ENCODE peak calls at places on chromosomes 12 and 14, in seven cellular contexts. H, Q, I, R, O, T and A are unnamed samples.

GRCh38 chr14:102516531-102517411 is 7.2 kb upstream of the ANKRD9 start:
- DNase-seq in H (no peak), Q (no peak), I (peak), T (peak), R (peak), O (peak), A (peak)

GRCh38 chr14:35696575-35696974 is 112.5 kb downstream of the RALGAPA1 start:
- DNase-seq in O (no peak), Q (no peak), T (peak), R (no peak), I (no peak), H (no peak), A (no peak)

GRCh38 chr12:76586764-76587395 is 27.3 kb upstream of the OSBPL8 start:
- DNase-seq in Q (no peak), H (peak), T (peak), O (no peak), R (no peak), I (no peak), A (no peak)

GRCh38 chr12:30719060-30719459 is 23.4 kb upstream of the IPO8 start:
- DNase-seq in R (no peak), H (no peak), Q (no peak), O (no peak), T (no peak), I (no peak), A (no peak)

GRCh38 chr12:57735952-57736742 is 2.4 kb downstream of the AGAP2 start:
- DNase-seq in Q (no peak), I (peak), H (peak), T (no peak), O (no peak), R (no peak), A (no peak)

GRCh38 chr14:61479746-61480502 is 158.5 kb downstream of the PRKCH start:
- DNase-seq in O (no peak), T (peak), R (no peak), I (no peak), H (no peak), Q (no peak), A (no peak)

GRCh38 chr12:124758266-124759200 is 105.1 kb downstream of the SCARB1 start:
- DNase-seq in H (no peak), O (no peak), R (no peak), T (no peak), I (no peak), Q (no peak), A (no peak)

GRCh38 chr14:104102282-104102914 is 16.9 kb downstream of the ASPG start:
- DNase-seq in O (peak), Q (no peak), T (no peak), I (peak), H (no peak), R (no peak), A (no peak)

GRCh38 chr14:92950773-92951172 is 27.8 kb downstream of the CHGA start:
- DNase-seq in H (no peak), T (no peak), R (no peak), Q (no peak), I (no peak), O (no peak), A (no peak)

GRCh38 chr12:46442239-46442638 is 69.7 kb upstream of the SLC38A2 start:
- DNase-seq in T (no peak), H (no peak), R (no peak), I (no peak), O (no peak), Q (no peak), A (no peak)

GRCh38 chr12:109875572-109876131 is 4.7 kb downstream of the GLTP start:
- DNase-seq in O (no peak), Q (no peak), H (no peak), T (no peak), R (no peak), I (peak), A (no peak)

GRCh38 chr14:27995688-27996087 is 770.9 kb upstream of the FOXG1 start:
- DNase-seq in Q (no peak), O (no peak), R (no peak), H (no peak), T (no peak), I (no peak), A (no peak)

GRCh38 chr12:25051583-25052190 is 102.8 kb upstream of the BCAT1 start:
- DNase-seq in O (no peak), R (no peak), Q (no peak), T (peak), H (no peak), I (no peak), A (no peak)

GRCh38 chr14:61188196-61188595 is 92.9 kb downstream of the TMEM30B start:
- DNase-seq in R (no peak), Q (no peak), I (no peak), T (no peak), O (peak), H (peak), A (no peak)

GRCh38 chr14:24695265-24696241 is 61.6 kb upstream of the GZMB start:
- DNase-seq in R (no peak), O (no peak), T (peak), H (no peak), I (no peak), Q (no peak), A (no peak)

GRCh38 chr12:6180300-6181051 is 19.7 kb upstream of the CD9 start:
- DNase-seq in T (no peak), O (peak), I (peak), H (peak), R (peak), Q (no peak), A (no peak)

GRCh38 chr14:65170768-65171251 is 68.5 kb upstream of the MAX start:
- DNase-seq in H (no peak), Q (peak), O (no peak), R (no peak), T (peak), I (no peak), A (no peak)

GRCh38 chr12:57632369-57632897 is 568 bp downstream of the B4GALNT1 start:
- DNase-seq in R (no peak), T (no peak), H (no peak), I (no peak), Q (no peak), O (peak), A (peak)

GRCh38 chr14:81418057-81418790 is 18.1 kb upstream of the STON2 start:
- DNase-seq in I (no peak), T (no peak), H (no peak), R (no peak), Q (no peak), O (no peak), A (no peak)

GRCh38 chr14:81429028-81429427 is 28.9 kb upstream of the STON2 start:
- DNase-seq in I (no peak), T (no peak), Q (no peak), R (no peak), H (no peak), O (no peak), A (no peak)

GRCh38 chr14:81427348-81428058 is 27.4 kb upstream of the STON2 start:
- DNase-seq in I (no peak), O (peak), T (no peak), H (no peak), Q (no peak), R (no peak), A (no peak)

GRCh38 chr14:81423504-81423903 is 23.4 kb upstream of the STON2 start:
- DNase-seq in O (peak), T (no peak), Q (no peak), I (no peak), H (peak), R (no peak), A (no peak)
- TF ChIP-seq CTCF in O (no peak), T (no peak), Q (no peak), I (no peak), H (no peak), R (no peak), A (no peak)

GRCh38 chr14:59631237-59631636 is 54.6 kb upstream of the CCDC175 start:
- DNase-seq in T (peak), O (no peak), H (no peak), Q (no peak), I (no peak), R (no peak), A (no peak)
- TF ChIP-seq CTCF in T (peak), O (no peak), H (no peak), Q (peak), I (no peak), R (peak), A (peak)

DNA sequence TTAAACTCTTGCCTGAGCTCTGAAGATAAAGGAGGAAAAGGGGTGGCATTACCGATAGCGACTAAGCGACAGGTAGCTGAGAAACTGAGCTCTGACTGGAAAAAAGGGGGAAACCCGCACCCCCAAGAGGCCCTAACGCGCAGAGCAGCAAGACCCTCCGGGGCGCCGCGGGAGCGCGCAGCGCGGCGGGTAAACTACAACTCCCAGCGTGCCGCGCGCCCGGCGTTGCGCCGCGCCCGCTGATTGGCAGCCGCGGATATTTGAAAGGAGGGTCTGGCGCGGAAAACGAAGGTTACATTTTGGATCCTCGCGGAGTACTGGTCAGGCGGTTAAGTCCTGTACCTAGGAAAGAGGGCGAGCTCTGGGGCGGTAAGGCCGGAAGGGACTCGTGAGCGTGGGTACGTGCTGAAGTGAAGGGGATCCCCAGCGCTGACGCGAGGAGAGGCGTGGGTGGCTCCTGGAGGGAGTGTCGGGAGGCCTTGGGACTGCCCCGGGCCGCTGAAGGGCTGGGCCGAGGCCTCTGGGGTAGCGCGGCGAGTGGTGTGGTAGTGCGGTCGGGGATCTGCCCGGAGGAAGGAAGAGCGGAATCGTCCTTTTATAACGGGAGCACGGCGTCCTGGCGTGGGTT is at the start of gene ESPL1:
- DNase-seq in H (peak), O (peak), I (peak), R (peak), T (peak), Q (no peak), A (peak)
- TF ChIP-seq CTCF in H (no peak), O (no peak), I (peak), R (peak), T (peak), Q (peak), A (peak)

DNA sequence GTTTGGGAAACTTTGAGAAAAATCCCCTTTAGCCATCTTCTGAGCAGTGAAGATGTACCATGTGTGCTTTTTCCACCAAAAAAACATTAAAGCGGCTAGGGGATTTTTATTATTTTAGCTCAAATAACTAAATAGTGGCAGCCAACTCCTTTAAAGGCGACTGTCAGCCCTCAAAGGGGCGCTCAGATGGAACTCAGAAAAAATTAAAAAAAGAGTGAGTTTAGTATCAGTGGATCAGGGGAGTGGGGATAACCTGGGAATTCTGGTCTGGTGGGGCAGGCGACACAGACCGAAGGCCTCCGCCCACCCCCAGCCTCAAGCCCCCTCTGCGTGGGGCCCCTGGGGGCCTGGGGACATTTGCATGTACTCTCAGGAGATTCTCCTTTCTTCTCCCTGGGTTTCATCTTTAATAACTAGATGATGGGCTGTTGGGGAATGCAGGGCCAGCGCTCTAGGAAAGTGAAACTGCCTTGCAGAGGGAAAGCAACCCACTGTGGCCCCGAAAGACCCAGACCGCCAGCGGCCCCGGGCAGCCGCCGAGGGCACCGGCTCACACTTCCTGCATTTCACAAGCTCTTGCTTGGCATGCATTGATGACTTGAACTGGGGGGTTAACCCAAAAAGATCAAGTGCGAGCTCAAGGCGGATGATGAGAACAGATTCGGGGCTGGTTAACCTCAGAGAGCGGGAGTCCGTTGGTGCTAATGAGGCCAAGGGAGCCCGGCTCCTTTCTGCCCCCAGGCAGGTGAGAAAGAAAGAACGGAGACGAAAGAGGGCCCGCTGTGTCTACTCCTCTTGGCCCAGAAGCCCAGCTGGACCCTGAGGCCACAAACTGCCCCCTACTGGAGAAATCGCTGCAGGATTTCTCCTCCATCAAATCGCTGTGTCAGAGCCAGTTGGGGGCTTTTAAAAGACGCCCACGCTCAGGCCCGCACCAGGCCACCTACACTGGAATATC is 7.3 kb upstream of the BATF start:
- DNase-seq in R (no peak), I (peak), T (peak), H (no peak), O (no peak), Q (no peak), A (no peak)
- TF ChIP-seq CTCF in R (no peak), I (no peak), T (peak), H (peak), O (no peak), Q (peak), A (peak)

DNA sequence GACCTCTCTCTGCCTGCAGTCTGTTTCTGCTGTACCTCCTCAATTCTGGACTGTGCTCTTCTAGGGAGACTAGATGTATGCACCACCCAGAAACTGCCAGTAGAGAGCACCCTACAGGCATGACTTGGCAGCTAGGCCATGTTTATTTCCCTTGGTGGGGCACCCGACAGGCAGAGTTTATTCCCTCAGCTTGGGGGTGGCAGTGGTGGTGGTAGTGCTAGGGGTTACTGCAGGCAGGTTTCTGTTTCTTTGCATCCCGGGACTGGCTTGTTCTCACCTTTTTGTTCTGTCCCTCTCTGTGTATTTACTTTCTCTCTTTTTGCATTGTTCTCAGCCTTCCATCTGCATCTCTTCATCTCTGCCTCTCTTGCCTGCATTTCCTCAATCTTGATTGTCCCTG is 13.6 kb downstream of the PRPF40B start:
- DNase-seq in Q (peak), H (peak), O (peak), R (no peak), T (peak), I (no peak), A (no peak)
- TF ChIP-seq CTCF in Q (peak), H (peak), O (no peak), R (peak), T (peak), I (peak), A (peak)

GRCh38 chr12:77608157-77608755 is 222.4 kb upstream of the NAV3 start:
- DNase-seq in H (no peak), I (no peak), T (no peak), Q (no peak), O (no peak), R (no peak), A (no peak)
- TF ChIP-seq CTCF in H (no peak), I (no peak), T (no peak), Q (no peak), O (no peak), R (no peak), A (no peak)

DNA sequence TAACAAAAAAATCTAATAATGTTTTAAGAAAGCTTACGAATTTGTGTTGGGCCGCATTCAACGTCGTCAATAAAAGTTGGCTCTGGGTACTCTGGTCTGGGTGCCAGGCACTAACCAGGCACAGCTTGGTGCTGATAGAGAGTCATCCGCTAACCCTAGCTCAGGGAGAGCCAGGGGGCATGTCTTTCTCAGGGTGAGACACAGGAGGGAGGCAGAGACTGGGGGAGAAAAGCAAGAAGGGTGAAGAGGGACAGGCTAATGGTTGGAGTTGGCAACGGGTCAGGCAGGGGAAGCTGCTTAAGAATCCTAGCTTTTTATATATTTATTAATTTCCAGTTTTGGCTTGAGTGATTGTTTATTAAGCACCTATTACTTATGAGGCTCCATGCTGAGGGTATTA is 105.0 kb downstream of the CMKLR1 start:
- DNase-seq in H (peak), Q (no peak), T (peak), R (no peak), O (no peak), I (no peak), A (no peak)
- TF ChIP-seq CTCF in H (peak), Q (no peak), T (peak), R (peak), O (no peak), I (no peak), A (no peak)

DNA sequence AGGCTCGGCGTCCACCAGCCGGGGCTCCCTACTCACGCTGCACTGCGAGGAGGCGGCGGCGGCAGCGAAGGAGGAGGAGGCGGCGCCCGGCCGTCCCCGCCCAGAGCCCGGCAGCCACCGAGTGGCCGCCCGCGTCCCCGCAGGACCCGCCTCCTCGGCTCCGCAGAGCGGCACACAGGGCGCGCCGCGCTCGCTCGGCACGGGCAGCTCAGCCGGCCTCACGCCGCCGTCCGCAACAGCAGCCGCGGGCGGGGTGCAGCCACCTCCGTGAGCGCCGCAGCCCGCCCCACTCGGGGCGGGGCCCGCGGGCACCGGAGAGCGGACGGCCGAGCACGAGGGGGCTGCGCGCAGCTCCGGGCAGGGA is at the start of gene ATP2B1:
- DNase-seq in R (peak), O (peak), H (peak), T (peak), I (peak), Q (no peak), A (peak)
- TF ChIP-seq CTCF in R (no peak), O (no peak), H (no peak), T (peak), I (no peak), Q (no peak), A (peak)

GRCh38 chr14:71970272-71970671 is 38.0 kb downstream of the RGS6 start:
- DNase-seq in H (no peak), O (no peak), Q (no peak), I (no peak), T (no peak), R (no peak), A (no peak)

GRCh38 chr14:71966528-71966927 is 34.3 kb downstream of the RGS6 start:
- DNase-seq in R (no peak), Q (no peak), T (no peak), H (no peak), I (no peak), O (no peak), A (no peak)

GRCh38 chr14:71961972-71962371 is 29.7 kb downstream of the RGS6 start:
- DNase-seq in Q (no peak), T (no peak), H (no peak), O (no peak), R (no peak), I (no peak), A (no peak)

DNA sequence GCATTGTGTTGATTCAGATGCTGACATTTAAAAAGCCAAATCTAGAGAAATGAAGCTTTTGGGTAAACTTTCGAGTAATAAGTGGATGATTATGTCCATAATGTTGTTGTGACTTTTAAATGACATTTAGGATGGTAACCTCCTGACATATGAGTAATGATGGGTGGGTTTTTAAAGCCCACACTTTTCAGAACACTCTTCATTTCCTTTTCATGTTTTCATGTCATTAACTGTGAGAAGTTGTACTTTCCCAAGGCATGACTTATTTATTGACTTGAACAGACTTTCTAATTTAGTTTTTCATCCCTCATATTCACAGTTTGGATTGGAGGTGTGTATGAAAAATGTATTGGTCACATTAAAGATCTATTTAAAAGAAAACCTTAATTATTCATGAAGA is 35.5 kb downstream of the RGS6 start:
- DNase-seq in H (no peak), I (no peak), O (no peak), R (no peak), T (no peak), Q (no peak), A (no peak)
- TF ChIP-seq CTCF in H (no peak), I (no peak), O (no peak), R (no peak), T (no peak), Q (no peak), A (no peak)